ENCODE peak calls at places on chromosomes 5 and 9, in ten cellular contexts. S is skeletal muscle cell, N is NCI-H1694, Q is lung, A is tibial artery, Y is HFFc6, K is cardiac muscle cell, U is Calu3, L is psoas muscle, V is COR-L47. J is an unnamed sample.

GRCh38 chr9:112705773-112706427 is 12.0 kb downstream of the INIP start:
- DNase-seq in U (no peak), V (peak), K (peak), Y (peak), A (no peak), L (no peak), N (no peak), Q (no peak), S (no peak), J (no peak)

GRCh38 chr9:35035851-35036701 is 36.3 kb downstream of the VCP start:
- DNase-seq in V (no peak), S (no peak), U (no peak), K (no peak), Q (peak), N (no peak), Y (no peak), L (peak), A (peak), J (no peak)

GRCh38 chr5:139690385-139691274 is 42.5 kb downstream of the CXXC5 start:
- DNase-seq in Q (no peak), S (peak), K (peak), V (no peak), Y (peak), U (no peak), L (no peak), N (no peak), A (peak), J (no peak)

GRCh38 chr5:158947831-158948230 is 151.9 kb downstream of the EBF1 start:
- DNase-seq in Y (no peak), V (no peak), A (no peak), Q (no peak), N (no peak), L (no peak), U (no peak), S (peak), K (no peak), J (no peak)

GRCh38 chr5:30142432-30142831 is 1051.1 kb upstream of the CDH6 start:
- DNase-seq in K (no peak), U (no peak), L (no peak), N (no peak), A (no peak), V (no peak), Y (no peak), Q (no peak), S (no peak), J (no peak)

GRCh38 chr9:119736478-119737454 is 367.5 kb upstream of the BRINP1 start:
- DNase-seq in A (no peak), K (no peak), L (no peak), Q (no peak), U (no peak), V (peak), Y (no peak), S (no peak), N (no peak), J (no peak)

GRCh38 chr5:157651623-157652376 is 438 bp downstream of the SOX30 start:
- DNase-seq in A (peak), Q (peak), N (no peak), K (no peak), V (no peak), S (no peak), U (peak), L (peak), Y (no peak), J (no peak)

GRCh38 chr5:12672141-12672540 is 767.9 kb upstream of the CTNND2 start:
- DNase-seq in A (no peak), Q (no peak), S (no peak), K (peak), V (no peak), L (no peak), Y (no peak), N (no peak), U (no peak), J (no peak)

GRCh38 chr5:142512680-142513042 is 173.2 kb downstream of the FGF1 start:
- DNase-seq in U (peak), S (no peak), K (no peak), N (no peak), A (no peak), L (no peak), Q (no peak), Y (peak), V (no peak), J (no peak)

GRCh38 chr9:131398204-131398603 is 4.3 kb downstream of the PRRC2B start:
- DNase-seq in S (no peak), L (no peak), A (no peak), Y (no peak), K (no peak), N (no peak), U (no peak), Q (peak), V (no peak), J (no peak)

GRCh38 chr9:124698265-124698664 is 72.8 kb downstream of the NR6A1 start:
- DNase-seq in U (no peak), Y (peak), L (no peak), Q (no peak), N (no peak), A (no peak), V (no peak), K (no peak), S (no peak), J (no peak)

GRCh38 chr5:58683567-58683966 is 100.7 kb downstream of the RAB3C start:
- DNase-seq in K (no peak), S (no peak), A (no peak), Q (no peak), V (no peak), U (no peak), N (no peak), L (no peak), Y (no peak), J (no peak)

GRCh38 chr5:158727771-158728311 is 371.9 kb downstream of the EBF1 start:
- DNase-seq in N (no peak), Y (no peak), Q (peak), V (no peak), U (no peak), A (no peak), S (no peak), K (no peak), L (peak), J (no peak)

GRCh38 chr9:128459011-128459410 is 3.2 kb downstream of the ODF2 start:
- DNase-seq in U (no peak), N (no peak), V (no peak), A (no peak), K (no peak), Y (no peak), Q (no peak), S (no peak), L (no peak), J (no peak)

GRCh38 chr9:95753762-95754465 is 121.6 kb upstream of the ERCC6L2 start:
- DNase-seq in K (no peak), Q (no peak), N (no peak), S (no peak), U (no peak), V (peak), Y (no peak), A (peak), L (no peak), J (no peak)

GRCh38 chr5:146675700-146676099 is 159.7 kb upstream of the GPR151 start:
- DNase-seq in S (no peak), Y (no peak), V (no peak), U (no peak), N (no peak), L (no peak), K (no peak), Q (no peak), A (no peak), J (no peak)

GRCh38 chr5:36334315-36334714 is 32.6 kb upstream of the RANBP3L start:
- DNase-seq in V (no peak), S (no peak), K (no peak), Y (no peak), A (no peak), U (no peak), N (no peak), L (no peak), Q (no peak), J (no peak)

GRCh38 chr9:112283854-112284253 is 49.6 kb downstream of the PTBP3 start:
- DNase-seq in K (no peak), L (no peak), V (no peak), U (no peak), Y (no peak), S (no peak), N (no peak), Q (no peak), A (no peak), J (no peak)

GRCh38 chr5:9646843-9647242 is 16.7 kb upstream of the TAS2R1 start:
- DNase-seq in A (no peak), L (no peak), N (no peak), S (no peak), K (no peak), V (no peak), U (no peak), Q (no peak), Y (no peak), J (no peak)

GRCh38 chr5:121675932-121676331 is 175.8 kb upstream of the FTMT start:
- DNase-seq in A (no peak), L (no peak), K (no peak), V (no peak), S (no peak), U (no peak), Q (no peak), N (no peak), Y (no peak), J (no peak)

GRCh38 chr5:150999704-151000452 is 20.5 kb upstream of the GPX3 start:
- DNase-seq in N (no peak), Y (no peak), L (peak), A (peak), U (no peak), S (peak), K (no peak), Q (no peak), V (peak), J (no peak)

GRCh38 chr9:71910602-71911060 is 362 bp downstream of the ABHD17B start:
- DNase-seq in N (no peak), Y (no peak), S (no peak), Q (no peak), V (no peak), U (no peak), K (peak), L (no peak), A (peak), J (no peak)

GRCh38 chr9:108850293-108850897 is 5.4 kb downstream of the ACTL7B start:
- DNase-seq in U (no peak), K (no peak), A (no peak), V (peak), Y (peak), S (no peak), N (no peak), L (no peak), Q (no peak), J (no peak)

GRCh38 chr9:31574006-31574750 is 810.3 kb upstream of the ACO1 start:
- DNase-seq in Y (no peak), K (no peak), N (no peak), V (no peak), L (no peak), Q (no peak), A (no peak), S (no peak), U (no peak), J (no peak)

GRCh38 chr5:9766581-9766980 is 136.4 kb upstream of the TAS2R1 start:
- DNase-seq in L (no peak), A (no peak), N (no peak), Y (peak), U (no peak), S (no peak), V (no peak), Q (no peak), K (no peak), J (no peak)

GRCh38 chr5:57495285-57495684 is 12.7 kb upstream of the ACTBL2 start:
- DNase-seq in U (no peak), Y (no peak), V (no peak), L (no peak), N (no peak), K (no peak), Q (no peak), A (no peak), S (no peak), J (no peak)

GRCh38 chr9:77678136-77678535 is 30.0 kb upstream of the GNA14 start:
- DNase-seq in V (no peak), A (no peak), Y (no peak), Q (no peak), N (no peak), U (no peak), K (no peak), S (no peak), L (no peak), J (no peak)

J was measured in iPS DF 6.9.